ENCODE peak calls at places on chromosome 5, in ten cellular contexts. K is upper lobe of right lung; A is A549; F is PC-9; D is CD8-positive, alpha-beta memory T cell; V is endodermal cell; H is fibroblast of lung; L is CD4-positive, alpha-beta memory T cell; M is Peyer's patch; Y is brain microvascular endothelial cell. R is an unnamed sample.

GRCh38 chr5:642481-642880 is 30.3 kb downstream of the CEP72 start:
- DNase-seq in Y (no peak), M (no peak), D (no peak), K (peak), V (no peak), L (no peak), F (no peak), A (no peak), H (no peak), R (no peak)

GRCh38 chr5:139755892-139756671 is 39.5 kb upstream of the PSD2 start:
- DNase-seq in Y (no peak), M (peak), L (no peak), H (peak), D (peak), V (peak), A (no peak), K (no peak), F (no peak), R (no peak)

GRCh38 chr5:138545919-138546562 is 3.0 kb upstream of the ETF1 start:
- DNase-seq in D (no peak), A (no peak), F (no peak), K (no peak), V (no peak), Y (no peak), H (peak), L (no peak), M (no peak), R (no peak)

GRCh38 chr5:147685991-147686390 is 96.5 kb downstream of the JAKMIP2 start:
- DNase-seq in L (no peak), D (no peak), H (peak), M (no peak), V (no peak), K (no peak), Y (no peak), A (no peak), F (no peak), R (peak)

GRCh38 chr5:14850419-14851066 is 21.0 kb downstream of the ANKH start:
- DNase-seq in A (no peak), L (no peak), M (no peak), F (no peak), K (no peak), V (no peak), Y (no peak), D (no peak), H (no peak), R (no peak)

GRCh38 chr5:77636423-77637169 is 1.9 kb downstream of the OTP start:
- DNase-seq in L (no peak), M (no peak), D (no peak), F (no peak), Y (no peak), A (no peak), K (no peak), H (no peak), V (peak), R (no peak)

GRCh38 chr5:4083591-4084337 is 488.1 kb downstream of the IRX1 start:
- DNase-seq in F (no peak), Y (no peak), A (no peak), D (no peak), H (peak), L (no peak), M (no peak), V (no peak), K (no peak), R (peak)

GRCh38 chr5:168227973-168228615 is 63.4 kb upstream of the WWC1 start:
- DNase-seq in H (peak), K (no peak), D (no peak), V (no peak), Y (no peak), M (no peak), F (no peak), A (no peak), L (peak), R (no peak)

GRCh38 chr5:5572983-5573797 is 150.7 kb downstream of the ICE1 start:
- DNase-seq in F (no peak), H (no peak), V (no peak), D (no peak), A (no peak), Y (no peak), L (no peak), K (no peak), M (no peak), R (no peak)

GRCh38 chr5:9297171-9297570 is 248.7 kb downstream of the SEMA5A start:
- DNase-seq in L (no peak), H (no peak), K (no peak), A (no peak), V (no peak), F (no peak), Y (no peak), D (no peak), M (no peak), R (no peak)

GRCh38 chr5:6995115-6995514 is 281.9 kb downstream of the TENT4A start:
- DNase-seq in M (no peak), Y (no peak), L (no peak), F (no peak), V (no peak), K (no peak), D (no peak), A (no peak), H (no peak), R (no peak)

GRCh38 chr5:146048994-146049703 is 56.2 kb downstream of the PLAC8L1 start:
- DNase-seq in L (no peak), V (peak), F (peak), A (peak), H (peak), Y (peak), D (no peak), K (no peak), M (peak), R (no peak)

GRCh38 chr5:91417219-91417618 is 34.1 kb upstream of the ARRDC3 start:
- DNase-seq in H (peak), M (no peak), L (no peak), A (no peak), Y (no peak), K (no peak), D (no peak), V (no peak), F (no peak), R (no peak)

GRCh38 chr5:62431735-62432617 is 19.4 kb downstream of the IPO11 start:
- DNase-seq in K (no peak), H (no peak), L (no peak), D (no peak), Y (no peak), A (no peak), M (no peak), V (no peak), F (no peak), R (no peak)

GRCh38 chr5:44888435-44888834 is 79.7 kb downstream of the MRPS30 start:
- DNase-seq in F (no peak), D (no peak), V (no peak), Y (no peak), M (no peak), A (no peak), K (no peak), L (no peak), H (no peak), R (no peak)

GRCh38 chr5:64003966-64004365 is 41.7 kb upstream of the HTR1A start:
- DNase-seq in H (no peak), A (no peak), Y (no peak), D (no peak), V (no peak), M (no peak), F (no peak), K (no peak), L (no peak), R (no peak)

GRCh38 chr5:175517824-175518450 is 39.6 kb downstream of the SFXN1 start:
- DNase-seq in H (peak), F (peak), D (peak), Y (peak), L (no peak), M (no peak), V (no peak), A (no peak), K (no peak), R (no peak)

GRCh38 chr5:168843277-168843997 is 264.3 kb upstream of the PANK3 start:
- DNase-seq in V (no peak), F (no peak), K (no peak), H (no peak), A (no peak), D (no peak), L (no peak), M (no peak), Y (no peak), R (no peak)

GRCh38 chr5:36651775-36652685 is 45.6 kb downstream of the SLC1A3 start:
- DNase-seq in F (no peak), H (no peak), V (no peak), M (no peak), Y (no peak), K (no peak), A (no peak), L (no peak), D (no peak), R (no peak)

GRCh38 chr5:149747833-149748366 is 17.8 kb downstream of the PPARGC1B start:
- DNase-seq in D (no peak), V (no peak), Y (no peak), F (no peak), A (no peak), H (no peak), L (no peak), K (no peak), M (peak), R (no peak)

GRCh38 chr5:156819967-156820581 is 30.0 kb upstream of the PPP1R2B start:
- DNase-seq in L (no peak), M (no peak), F (no peak), D (no peak), V (peak), A (no peak), Y (no peak), H (no peak), K (no peak), R (no peak)

GRCh38 chr5:50958852-50959457 is 292.5 kb downstream of the PARP8 start:
- DNase-seq in K (no peak), F (peak), H (peak), Y (peak), A (peak), L (no peak), D (no peak), V (peak), M (peak), R (no peak)

GRCh38 chr5:115898656-115899055 is 56.9 kb downstream of the AP3S1 start:
- DNase-seq in H (peak), V (no peak), F (no peak), M (no peak), K (no peak), L (no peak), D (no peak), A (no peak), Y (no peak), R (no peak)

GRCh38 chr5:60487885-60488425 is 212.0 kb downstream of the DEPDC1B start:
- DNase-seq in Y (peak), D (no peak), H (no peak), A (no peak), K (no peak), M (no peak), L (no peak), F (peak), V (no peak), R (peak)

GRCh38 chr5:371811-372555 is 50.5 kb downstream of the AHRR start:
- DNase-seq in D (no peak), Y (no peak), K (peak), A (no peak), L (no peak), M (peak), H (no peak), F (no peak), V (peak), R (no peak)

GRCh38 chr5:50320131-50320749 is 120.8 kb downstream of the EMB start:
- DNase-seq in D (no peak), V (no peak), Y (no peak), L (no peak), F (no peak), A (no peak), K (no peak), H (no peak), M (no peak), R (no peak)

GRCh38 chr5:180463216-180463900 is 30.8 kb upstream of the CNOT6 start:
- DNase-seq in H (no peak), A (no peak), D (no peak), K (peak), V (no peak), L (no peak), M (no peak), Y (no peak), F (no peak), R (no peak)

GRCh38 chr5:43190755-43191603 is 1.0 kb upstream of the NIM1K start:
- DNase-seq in L (no peak), M (no peak), Y (peak), D (no peak), F (no peak), H (peak), K (no peak), V (no peak), A (no peak), R (no peak)

DNA sequence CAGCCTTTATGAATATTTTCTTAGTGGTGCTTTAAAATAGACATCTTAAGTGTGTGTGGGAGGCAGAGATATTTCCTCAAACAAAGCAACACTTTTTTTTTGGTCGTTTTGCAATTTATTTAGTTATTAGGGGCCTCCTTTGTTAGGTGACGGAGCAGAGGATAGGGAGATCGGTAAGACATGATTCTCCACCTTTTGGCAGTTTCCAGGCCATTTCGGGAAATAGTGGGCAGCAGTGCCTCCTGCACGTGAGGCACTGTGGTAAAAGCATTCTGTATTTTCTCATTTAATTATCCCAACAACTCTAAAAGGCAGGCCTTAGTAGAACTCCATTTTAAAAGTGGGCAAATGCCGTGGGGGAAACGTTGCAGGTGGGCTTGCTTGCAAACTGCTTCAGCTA is 1.9 kb downstream of the OCLN start:
- DNase-seq in H (no peak), D (no peak), L (no peak), A (no peak), F (no peak), V (peak), K (no peak), Y (no peak), M (no peak), R (no peak)
- H3K27ac ChIP-seq in H (no peak), D (no peak), L (no peak), A (no peak), F (peak), V (no peak), K (peak), Y (no peak), M (no peak), R (no peak)

DNA sequence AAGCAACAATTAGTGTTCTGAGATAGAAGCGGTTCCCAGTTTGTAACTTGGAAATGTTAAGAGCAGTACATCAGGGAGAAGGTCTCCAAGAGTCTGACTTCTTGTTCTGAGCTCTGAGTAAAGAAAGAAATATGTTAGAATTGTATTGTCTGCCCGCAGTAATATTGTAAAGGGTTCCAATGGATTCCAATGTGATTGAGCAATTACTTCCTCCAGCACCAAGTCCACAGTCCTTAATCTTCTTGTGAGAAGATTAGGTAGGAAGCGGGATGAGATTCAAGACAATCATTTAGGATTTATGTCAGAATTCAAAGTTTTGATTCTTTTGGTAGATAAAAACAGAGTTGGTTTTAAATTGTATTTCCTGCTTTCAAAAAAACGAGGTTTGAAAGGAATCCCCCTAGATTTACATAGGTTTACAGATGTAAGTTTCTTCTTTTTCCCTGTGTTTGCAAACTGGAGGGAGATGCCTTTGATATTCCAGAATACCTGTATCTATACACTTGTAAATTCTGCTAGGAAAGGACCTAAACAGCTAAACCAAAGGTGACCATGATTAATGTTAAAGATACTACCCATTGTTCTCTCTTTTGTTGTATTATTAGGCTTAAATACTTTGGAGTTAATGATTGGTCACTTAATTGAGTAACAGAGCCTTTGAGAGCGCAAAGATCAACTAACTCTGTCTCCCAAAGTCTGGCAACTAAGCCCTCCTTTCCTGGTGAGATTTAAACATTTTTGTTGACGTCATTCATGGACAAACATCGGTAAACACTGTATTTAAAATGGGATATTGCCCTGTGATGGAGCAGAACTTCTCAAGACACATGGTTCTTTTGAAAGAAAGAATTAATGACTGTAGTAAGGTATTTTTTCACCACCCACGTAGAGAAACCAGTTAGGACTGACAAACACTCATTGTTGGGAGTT is 4.3 kb downstream of the VCAN start:
- DNase-seq in D (no peak), V (no peak), M (no peak), A (no peak), H (peak), K (no peak), Y (peak), F (no peak), L (no peak), R (peak)
- H3K27ac ChIP-seq in D (no peak), V (no peak), M (peak), A (peak), H (peak), K (peak), Y (peak), F (no peak), L (no peak), R (peak)

GRCh38 chr5:81093536-81094196 is 133.5 kb downstream of the RASGRF2 start:
- DNase-seq in V (no peak), D (no peak), H (no peak), M (no peak), L (no peak), F (no peak), A (no peak), K (no peak), Y (no peak), R (no peak)
- H3K27ac ChIP-seq in V (no peak), D (no peak), H (no peak), M (no peak), L (no peak), F (no peak), A (no peak), K (no peak), Y (no peak), R (no peak)

GRCh38 chr5:172797800-172798199 is 26.8 kb upstream of the DUSP1 start:
- DNase-seq in D (no peak), H (no peak), A (no peak), Y (no peak), K (peak), F (no peak), V (peak), M (peak), L (no peak), R (no peak)
- H3K27ac ChIP-seq in D (no peak), H (peak), A (peak), Y (peak), K (peak), F (peak), V (no peak), M (peak), L (no peak), R (peak)

GRCh38 chr5:54676964-54677363 is 159.4 kb downstream of the SNX18 start:
- DNase-seq in K (no peak), A (no peak), D (no peak), Y (no peak), V (no peak), L (no peak), M (no peak), H (no peak), F (no peak), R (no peak)

GRCh38 chr5:54676466-54676865 is 158.9 kb downstream of the SNX18 start:
- DNase-seq in M (no peak), A (no peak), K (no peak), D (no peak), V (no peak), H (no peak), Y (no peak), F (no peak), L (no peak), R (no peak)

GRCh38 chr5:54671111-54671531 is 153.6 kb downstream of the SNX18 start:
- DNase-seq in V (no peak), F (no peak), M (no peak), L (no peak), H (peak), D (no peak), A (no peak), Y (no peak), K (no peak), R (peak)

GRCh38 chr5:54672867-54673266 is 155.3 kb downstream of the SNX18 start:
- DNase-seq in H (no peak), Y (no peak), K (no peak), A (no peak), V (no peak), M (no peak), F (no peak), L (no peak), D (no peak), R (no peak)

DNA sequence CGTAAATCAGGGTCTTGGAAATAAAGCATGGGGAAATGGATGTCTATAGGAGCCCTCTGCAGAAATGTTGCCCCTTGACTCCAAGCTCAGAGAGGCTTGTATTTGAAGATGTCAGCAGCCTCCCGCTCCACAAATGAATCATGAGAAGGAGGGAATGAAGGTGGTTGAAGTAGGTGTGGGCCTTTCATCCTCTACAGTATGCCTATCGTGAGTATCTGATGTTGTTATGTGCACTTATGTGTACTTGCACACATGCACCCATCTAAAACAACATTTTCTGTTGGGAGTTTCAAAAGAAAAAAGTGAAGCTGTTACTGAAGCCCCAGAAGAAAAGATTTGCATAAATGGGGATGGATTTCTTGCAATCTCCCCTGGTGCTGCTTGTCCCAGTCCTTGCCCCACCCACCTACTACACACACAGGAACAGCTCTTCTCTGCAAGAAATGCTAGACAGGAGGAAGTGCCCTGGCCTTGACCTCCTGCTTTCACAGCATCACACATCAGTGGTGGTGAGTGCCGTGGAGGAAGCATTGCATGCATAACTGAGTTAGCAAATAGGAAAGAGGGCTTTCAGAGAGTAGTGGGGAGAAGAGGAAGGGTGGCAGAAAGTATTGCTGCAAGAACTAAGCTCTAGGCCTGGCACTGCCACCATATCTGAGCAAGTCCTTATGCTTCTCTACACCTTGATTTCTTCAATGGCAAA is 156.1 kb downstream of the SNX18 start:
- DNase-seq in V (no peak), A (no peak), Y (peak), D (peak), H (peak), K (peak), M (peak), F (no peak), L (peak), R (peak)
- H3K27ac ChIP-seq in V (no peak), A (no peak), Y (no peak), D (no peak), H (no peak), K (no peak), M (no peak), F (no peak), L (no peak), R (no peak)

DNA sequence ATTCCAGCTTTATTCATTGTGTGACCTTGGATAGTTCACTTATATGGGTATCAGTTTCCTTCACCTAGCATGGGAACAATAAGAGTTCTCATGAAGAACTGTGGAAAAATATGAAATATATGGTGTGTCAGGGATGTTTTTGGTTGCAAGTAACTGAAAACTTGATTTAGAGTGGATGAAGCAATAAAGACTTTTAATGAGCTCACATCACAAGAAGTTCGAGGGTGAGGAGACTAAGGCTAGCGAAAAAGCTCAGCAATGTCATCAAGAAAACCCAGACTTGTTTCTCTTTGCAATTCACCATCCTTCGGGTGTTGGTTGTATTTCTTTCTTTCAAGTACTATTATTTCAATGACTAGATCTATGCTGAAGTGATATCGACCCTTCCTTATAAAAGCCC is 124.3 kb upstream of the STC2 start:
- DNase-seq in A (no peak), L (no peak), Y (no peak), H (no peak), M (no peak), F (no peak), K (no peak), D (no peak), V (no peak), R (no peak)
- H3K27ac ChIP-seq in A (peak), L (no peak), Y (peak), H (peak), M (no peak), F (peak), K (no peak), D (no peak), V (no peak), R (peak)

GRCh38 chr5:80654054-80654390 is 430 bp upstream of the MSH3 start:
- DNase-seq in V (peak), A (peak), H (no peak), D (no peak), L (no peak), M (peak), Y (no peak), K (no peak), F (no peak), R (no peak)
- H3K27ac ChIP-seq in V (peak), A (peak), H (peak), D (peak), L (peak), M (peak), Y (no peak), K (no peak), F (no peak), R (no peak)

R was measured in epithelial cell of prostate.